ENCODE peak calls at places on chromosomes 11 and 22, in five cellular contexts. One of them, this sample, is unnamed. For H3K36me3, the result is how much of the 10 kb centered on the place peaks cover.

GRCh38 chr22:45996241-45997076 is 19.5 kb upstream of the WNT7B start:
- DNase-seq in pancreas: peak
- DNase-seq in ovary: peak
- DNase-seq in lower lobe of right lung: peak
- DNase-seq in lung: peak
- DNase-seq in this sample: peak

GRCh38 chr11:130897262-130898182 is 18.8 kb downstream of the SNX19 start:
- DNase-seq in pancreas: peak
- DNase-seq in lung: peak
- DNase-seq in lower lobe of right lung: peak
- DNase-seq in ovary: peak
- DNase-seq in this sample: peak

GRCh38 chr11:58965246-58965985 is 26.1 kb downstream of the GLYATL1 start:
- DNase-seq in lung: no peak
- DNase-seq in ovary: no peak
- DNase-seq in lower lobe of right lung: no peak
- DNase-seq in pancreas: no peak
- DNase-seq in this sample: no peak

GRCh38 chr22:17258015-17258827 is 39.0 kb upstream of the ADA2 start:
- DNase-seq in ovary: no peak
- DNase-seq in lung: peak
- DNase-seq in pancreas: peak
- DNase-seq in lower lobe of right lung: peak
- DNase-seq in this sample: no peak

GRCh38 chr11:123561046-123561781 is 93.2 kb downstream of the SCN3B start:
- DNase-seq in lower lobe of right lung: no peak
- DNase-seq in lung: no peak
- DNase-seq in pancreas: no peak
- DNase-seq in ovary: peak
- DNase-seq in this sample: no peak

GRCh38 chr11:10261821-10262220 is 32.2 kb downstream of the SBF2 start:
- DNase-seq in lower lobe of right lung: no peak
- DNase-seq in pancreas: no peak
- DNase-seq in ovary: no peak
- DNase-seq in lung: no peak
- DNase-seq in this sample: no peak

GRCh38 chr11:10329935-10330334 is 25.1 kb downstream of the ADM start:
- DNase-seq in ovary: no peak
- DNase-seq in lower lobe of right lung: no peak
- DNase-seq in lung: no peak
- DNase-seq in pancreas: no peak
- DNase-seq in this sample: no peak

GRCh38 chr11:62004473-62004872 is 37.0 kb upstream of the FTH1 start:
- DNase-seq in pancreas: no peak
- DNase-seq in lung: no peak
- DNase-seq in lower lobe of right lung: no peak
- DNase-seq in ovary: peak
- DNase-seq in this sample: peak

GRCh38 chr11:132846080-132846479 is 686.2 kb downstream of the OPCML start:
- DNase-seq in pancreas: no peak
- DNase-seq in ovary: no peak
- DNase-seq in lower lobe of right lung: no peak
- DNase-seq in lung: no peak
- DNase-seq in this sample: no peak

GRCh38 chr11:23124996-23125395 is 264.7 kb upstream of the CCDC179 start:
- DNase-seq in lung: no peak
- DNase-seq in ovary: no peak
- DNase-seq in lower lobe of right lung: no peak
- DNase-seq in pancreas: no peak
- DNase-seq in this sample: no peak

GRCh38 chr22:35484651-35485372 is 55.8 kb upstream of the RASD2 start:
- DNase-seq in lung: no peak
- DNase-seq in pancreas: no peak
- DNase-seq in ovary: no peak
- DNase-seq in lower lobe of right lung: no peak
- DNase-seq in this sample: no peak

GRCh38 chr22:46052801-46053562 is 76.0 kb upstream of the WNT7B start:
- DNase-seq in ovary: peak
- DNase-seq in lower lobe of right lung: peak
- DNase-seq in lung: peak
- DNase-seq in pancreas: peak
- DNase-seq in this sample: no peak

GRCh38 chr11:116461789-116462188 is 311.0 kb downstream of the BUD13 start:
- DNase-seq in lung: no peak
- DNase-seq in lower lobe of right lung: no peak
- DNase-seq in ovary: no peak
- DNase-seq in pancreas: no peak
- DNase-seq in this sample: no peak

GRCh38 chr11:134181707-134182106 is 42.1 kb downstream of the NCAPD3 start:
- DNase-seq in lower lobe of right lung: no peak
- DNase-seq in pancreas: no peak
- DNase-seq in ovary: no peak
- DNase-seq in lung: no peak
- DNase-seq in this sample: no peak

GRCh38 chr11:118046964-118047700 is 29.7 kb upstream of the TMPRSS4 start:
- DNase-seq in lower lobe of right lung: no peak
- DNase-seq in ovary: no peak
- DNase-seq in lung: no peak
- DNase-seq in pancreas: no peak
- DNase-seq in this sample: peak

GRCh38 chr11:115626414-115626813 is 122.2 kb upstream of the CADM1 start:
- DNase-seq in lower lobe of right lung: no peak
- DNase-seq in ovary: no peak
- DNase-seq in pancreas: no peak
- DNase-seq in lung: no peak
- DNase-seq in this sample: no peak

GRCh38 chr11:96341237-96342130 is 1.5 kb downstream of the MAML2 start:
- DNase-seq in ovary: peak
- DNase-seq in lower lobe of right lung: peak
- DNase-seq in lung: no peak
- DNase-seq in pancreas: peak
- DNase-seq in this sample: peak

GRCh38 chr11:91904792-91905785 is 319.5 kb upstream of the FAT3 start:
- DNase-seq in lung: no peak
- DNase-seq in pancreas: no peak
- DNase-seq in ovary: no peak
- DNase-seq in lower lobe of right lung: no peak
- DNase-seq in this sample: no peak

GRCh38 chr22:34880667-34881066 is 185.3 kb upstream of the ISX start:
- DNase-seq in ovary: no peak
- DNase-seq in pancreas: no peak
- DNase-seq in lower lobe of right lung: no peak
- DNase-seq in lung: no peak
- DNase-seq in this sample: no peak

GRCh38 chr22:43983808-43984207 is 28.6 kb downstream of the SAMM50 start:
- DNase-seq in lower lobe of right lung: no peak
- DNase-seq in pancreas: no peak
- DNase-seq in ovary: no peak
- DNase-seq in lung: no peak
- DNase-seq in this sample: no peak

GRCh38 chr11:31655483-31655882 is 145.9 kb downstream of the ELP4 start:
- DNase-seq in lung: no peak
- DNase-seq in lower lobe of right lung: no peak
- DNase-seq in pancreas: no peak
- DNase-seq in ovary: no peak
- DNase-seq in this sample: no peak

GRCh38 chr11:83441171-83441570 is 155.0 kb upstream of the CCDC90B start:
- DNase-seq in ovary: no peak
- DNase-seq in lower lobe of right lung: no peak
- DNase-seq in lung: no peak
- DNase-seq in pancreas: no peak
- DNase-seq in this sample: no peak

GRCh38 chr11:123645576-123645975 is 8.8 kb downstream of the SCN3B start:
- DNase-seq in pancreas: no peak
- DNase-seq in lung: no peak
- DNase-seq in lower lobe of right lung: no peak
- DNase-seq in ovary: no peak
- DNase-seq in this sample: no peak

GRCh38 chr22:46753360-46753759 is 9.1 kb upstream of the TBC1D22A start:
- DNase-seq in ovary: no peak
- DNase-seq in lower lobe of right lung: no peak
- DNase-seq in pancreas: no peak
- DNase-seq in lung: no peak
- DNase-seq in this sample: no peak

GRCh38 chr22:46007003-46007847 is 30.3 kb upstream of the WNT7B start:
- DNase-seq in ovary: peak
- DNase-seq in lower lobe of right lung: peak
- DNase-seq in pancreas: peak
- DNase-seq in lung: peak
- DNase-seq in this sample: peak

GRCh38 chr22:38032681-38033521 is 24.3 kb upstream of the PICK1 start:
- DNase-seq in ovary: no peak
- DNase-seq in lower lobe of right lung: no peak
- DNase-seq in lung: no peak
- DNase-seq in pancreas: no peak
- DNase-seq in this sample: no peak

GRCh38 chr11:100980156-100980555 is 149.5 kb downstream of the PGR start:
- DNase-seq in pancreas: no peak
- DNase-seq in lower lobe of right lung: no peak
- DNase-seq in ovary: no peak
- DNase-seq in lung: no peak
- DNase-seq in this sample: no peak

GRCh38 chr11:65576232-65576866 is 496 bp downstream of the EHBP1L1 start:
- DNase-seq in lower lobe of right lung: peak
- DNase-seq in ovary: peak
- DNase-seq in pancreas: no peak
- DNase-seq in lung: no peak
- DNase-seq in this sample: no peak

GRCh38 chr11:117839234-117839882 is 14.8 kb upstream of the FXYD2 start:
- DNase-seq in pancreas: no peak
- DNase-seq in lung: no peak
- DNase-seq in ovary: no peak
- DNase-seq in lower lobe of right lung: no peak
- DNase-seq in this sample: no peak

GRCh38 chr11:96207459-96208449 is 135.2 kb downstream of the MAML2 start:
- DNase-seq in pancreas: no peak
- DNase-seq in lower lobe of right lung: no peak
- DNase-seq in lung: no peak
- DNase-seq in ovary: no peak
- DNase-seq in this sample: no peak

GRCh38 chr11:99614353-99614752 is 593.6 kb downstream of the CNTN5 start:
- DNase-seq in pancreas: no peak
- DNase-seq in lower lobe of right lung: no peak
- DNase-seq in ovary: no peak
- DNase-seq in lung: no peak
- DNase-seq in this sample: no peak

GRCh38 chr11:36492724-36493304 is 17.3 kb downstream of the TRAF6 start:
- DNase-seq in pancreas: no peak
- DNase-seq in lung: no peak
- DNase-seq in lower lobe of right lung: no peak
- DNase-seq in ovary: no peak
- DNase-seq in this sample: no peak

GRCh38 chr11:46279393-46280099 is 2.1 kb downstream of the CREB3L1 start:
- DNase-seq in lung: no peak
- DNase-seq in ovary: peak
- DNase-seq in lower lobe of right lung: no peak
- DNase-seq in pancreas: no peak
- DNase-seq in this sample: peak

GRCh38 chr11:73296501-73297230 is 11.4 kb upstream of the ARHGEF17 start:
- DNase-seq in ovary: peak
- DNase-seq in pancreas: no peak
- DNase-seq in lung: no peak
- DNase-seq in lower lobe of right lung: no peak
- DNase-seq in this sample: no peak

GRCh38 chr11:2212411-2213251 is 41.0 kb upstream of the TH start:
- DNase-seq in lower lobe of right lung: peak
- DNase-seq in lung: no peak
- DNase-seq in pancreas: peak
- DNase-seq in ovary: peak
- DNase-seq in this sample: peak

DNA sequence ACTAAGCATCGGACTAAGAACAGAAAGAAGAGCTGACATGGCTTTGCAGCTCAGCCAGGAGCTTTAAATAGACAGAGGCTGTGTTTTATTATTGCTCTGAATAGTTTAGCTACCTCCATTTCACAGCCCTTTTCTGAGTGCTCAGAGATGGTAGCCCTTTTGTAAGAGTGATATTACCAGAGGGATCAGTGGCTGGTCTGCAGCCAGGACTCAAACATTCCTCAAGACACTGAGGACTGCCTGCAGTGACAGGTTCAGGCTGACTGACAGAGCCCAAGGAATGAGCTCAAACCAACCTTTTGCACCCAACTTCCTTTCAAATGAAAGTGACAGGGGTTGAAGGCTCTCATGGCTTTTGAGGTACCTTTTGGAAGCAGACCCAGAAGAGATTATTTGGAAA is 189.0 kb downstream of the DDX10 start:
- DNase-seq in ovary: no peak
- DNase-seq in lung: no peak
- DNase-seq in lower lobe of right lung: no peak
- DNase-seq in pancreas: no peak
- DNase-seq in this sample: no peak
- H3K4me3 ChIP-seq in ovary: no peak
- H3K4me3 ChIP-seq in lung: no peak
- H3K4me3 ChIP-seq in lower lobe of right lung: peak
- H3K4me3 ChIP-seq in pancreas: no peak
- H3K4me3 ChIP-seq in this sample: no peak

GRCh38 chr11:120147950-120148270 is 10.0 kb upstream of the TRIM29 start:
- DNase-seq in lower lobe of right lung: no peak
- DNase-seq in pancreas: no peak
- DNase-seq in lung: no peak
- DNase-seq in ovary: no peak
- DNase-seq in this sample: no peak
- H3K27ac ChIP-seq in lower lobe of right lung: no peak
- H3K27ac ChIP-seq in pancreas: no peak
- H3K27ac ChIP-seq in lung: no peak
- H3K27ac ChIP-seq in ovary: no peak
- H3K27ac ChIP-seq in this sample: no peak

GRCh38 chr11:126268708-126269579 is at the start of the genes FOXRED1 and SRPRA:
- DNase-seq in pancreas: peak
- DNase-seq in lung: peak
- DNase-seq in ovary: peak
- DNase-seq in lower lobe of right lung: peak
- DNase-seq in this sample: peak
- H3K36me3 ChIP-seq in pancreas: under half
- H3K36me3 ChIP-seq in lung: under half
- H3K36me3 ChIP-seq in ovary: under half
- H3K36me3 ChIP-seq in lower lobe of right lung: under half
- H3K36me3 ChIP-seq in this sample: under half

GRCh38 chr11:29119691-29120328 is 897.0 kb downstream of the KCNA4 start:
- DNase-seq in lower lobe of right lung: no peak
- DNase-seq in pancreas: no peak
- DNase-seq in lung: no peak
- DNase-seq in ovary: no peak
- DNase-seq in this sample: no peak
- H3K4me3 ChIP-seq in lower lobe of right lung: no peak
- H3K4me3 ChIP-seq in pancreas: no peak
- H3K4me3 ChIP-seq in lung: no peak
- H3K4me3 ChIP-seq in ovary: no peak
- H3K4me3 ChIP-seq in this sample: no peak

This sample was measured in right atrium auricular region.